ENCODE peak calls at places on chromosome 16, in nine cellular contexts. R, D, N, K, Q, C, J, A and F are unnamed samples.

GRCh38 chr16:9053006-9053601 is 38.3 kb upstream of the HAPSTR1 start:
- DNase-seq in C (no peak), K (peak; percentile 30), R (peak; percentile 93), N (peak; percentile 49), D (peak; percentile 46), A (peak; percentile 51), Q (peak; percentile 32), J (peak; percentile 44), F (peak; percentile 52)

GRCh38 chr16:21101631-21102420 is 48.8 kb downstream of the DNAH3 start:
- DNase-seq in D (no peak), R (no peak), K (no peak), J (peak; percentile 12), C (no peak), Q (peak; percentile 36), N (peak; percentile 12), A (no peak), F (peak; percentile 32)

GRCh38 chr16:72073831-72074230 is 10.8 kb downstream of the HPR start:
- DNase-seq in Q (peak; percentile 31), N (no peak), C (no peak), J (peak; percentile 14), R (no peak), K (no peak), D (no peak), A (no peak), F (no peak)

GRCh38 chr16:56931253-56931768 is 631 bp upstream of the HERPUD1 start:
- DNase-seq in N (peak; percentile 82), K (no peak), D (peak; percentile 83), C (peak; percentile 43), J (no peak), R (no peak), A (no peak), Q (no peak), F (peak; percentile 93)

GRCh38 chr16:64969221-64969620 is 152.6 kb downstream of the CDH11 start:
- DNase-seq in C (no peak), A (no peak), R (no peak), K (no peak), N (no peak), D (no peak), J (no peak), Q (no peak), F (no peak)

GRCh38 chr16:1331712-1332617 is 1.5 kb upstream of the BAIAP3 start:
- DNase-seq in C (peak; percentile 83), Q (peak; percentile 64), K (peak; percentile 92), N (peak; percentile 88), J (peak; percentile 94), A (peak; percentile 56), R (peak; percentile 94), D (peak; percentile 60), F (peak; percentile 97)

GRCh38 chr16:15779664-15780351 is 77.0 kb downstream of the MYH11 start:
- DNase-seq in K (no peak), Q (no peak), N (no peak), D (no peak), R (no peak), C (no peak), J (no peak), A (no peak), F (no peak)

GRCh38 chr16:24700549-24701392 is 28.7 kb upstream of the TNRC6A start:
- DNase-seq in D (peak; percentile 56), R (no peak), N (peak; percentile 60), K (peak; percentile 90), J (peak; percentile 85), Q (peak; percentile 48), C (peak; percentile 79), A (peak; percentile 70), F (no peak)

GRCh38 chr16:69187387-69187890 is 475 bp downstream of the SNTB2 start:
- DNase-seq in K (peak; percentile 33), Q (peak; percentile 62), R (no peak), J (peak; percentile 64), D (peak; percentile 56), C (peak; percentile 29), A (peak; percentile 75), N (peak; percentile 62), F (peak; percentile 69)

GRCh38 chr16:35252356-35252936 is 1793.0 kb downstream of the TP53TG3F start:
- DNase-seq in K (no peak), A (no peak), R (no peak), Q (no peak), N (no peak), D (no peak), J (no peak), C (no peak), F (peak; percentile 5)

GRCh38 chr16:35255816-35256215 is 1796.4 kb downstream of the TP53TG3F start:
- DNase-seq in K (no peak), Q (no peak), A (no peak), C (no peak), D (no peak), N (no peak), R (no peak), J (no peak), F (no peak)

GRCh38 chr16:35255186-35255803 is 1795.9 kb downstream of the TP53TG3F start:
- DNase-seq in A (no peak), D (no peak), K (no peak), Q (no peak), N (no peak), R (no peak), J (no peak), C (no peak), F (no peak)

GRCh38 chr16:35258381-35258780 is 1799.0 kb downstream of the TP53TG3F start:
- DNase-seq in K (no peak), A (no peak), R (no peak), C (no peak), J (no peak), D (no peak), Q (no peak), N (no peak), F (no peak)
- H3K9me3 ChIP-seq in K (no peaks in the 10 kb centered on the region), A (peaks cover 6% of the 10 kb centered on the region), R (peaks cover 2% of the 10 kb centered on the region), C (peaks cover 11% of the 10 kb centered on the region), J (no peaks in the 10 kb centered on the region), D (peaks cover 7% of the 10 kb centered on the region), Q (peaks cover 24% of the 10 kb centered on the region), N (peaks cover 7% of the 10 kb centered on the region), F (peaks cover 3% of the 10 kb centered on the region)

DNA sequence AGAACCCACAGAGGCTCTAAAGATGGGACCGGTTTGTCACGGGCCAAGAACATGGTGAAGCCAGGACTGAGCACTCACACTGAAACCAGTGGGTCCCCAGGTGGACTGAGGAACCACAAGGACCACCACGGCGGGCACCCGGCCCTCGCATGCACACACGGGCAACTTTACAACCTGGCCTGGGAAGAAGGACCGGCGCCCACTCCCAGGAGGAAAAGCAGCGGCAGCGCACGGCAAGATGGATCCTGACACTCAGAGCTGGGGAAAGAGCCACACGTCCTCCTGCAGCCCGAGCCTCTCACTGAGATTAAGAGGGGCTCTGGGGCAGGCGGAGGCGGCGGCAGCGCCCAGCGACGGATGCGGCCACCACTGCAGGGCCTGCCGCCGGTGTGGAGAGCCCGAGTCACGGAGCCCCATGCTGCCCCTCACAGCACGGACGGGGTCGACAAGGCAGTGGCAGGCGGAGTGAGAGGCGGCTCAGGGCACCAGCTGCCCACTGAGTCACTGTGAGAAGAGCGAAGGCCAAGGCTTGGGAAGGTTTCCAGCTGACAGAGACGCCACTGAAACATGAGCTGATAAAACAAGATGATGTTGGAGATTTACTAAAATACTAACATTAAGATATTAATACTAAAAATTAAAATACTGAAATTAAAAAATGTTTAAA is 118.3 kb downstream of the ANKRD11 start:
- DNase-seq in N (no peak), D (no peak), J (no peak), Q (no peak), C (no peak), A (no peak), K (no peak), R (no peak), F (no peak)
- H3K27ac ChIP-seq in N (no peak overlapping the region), D (no peak overlapping the region), J (no peak overlapping the region), Q (no peak overlapping the region), C (no peak overlapping the region), A (peak overlapping the region; percentile 65), K (no peak overlapping the region), R (no peak overlapping the region), F (no peak overlapping the region)

GRCh38 chr16:35564889-35565288 is 2105.5 kb downstream of the TP53TG3F start:
- DNase-seq in C (no peak), D (no peak), A (no peak), Q (no peak), J (no peak), R (no peak), K (no peak), N (no peak), F (no peak)

GRCh38 chr16:35562471-35562870 is 2103.1 kb downstream of the TP53TG3F start:
- DNase-seq in J (no peak), A (no peak), R (no peak), K (no peak), Q (no peak), D (no peak), C (no peak), N (no peak), F (no peak)

GRCh38 chr16:35564148-35564547 is 2104.7 kb downstream of the TP53TG3F start:
- DNase-seq in R (no peak), J (no peak), C (no peak), N (no peak), Q (no peak), A (no peak), D (no peak), K (no peak), F (no peak)

GRCh38 chr16:35562919-35563318 is 2103.5 kb downstream of the TP53TG3F start:
- DNase-seq in Q (no peak), C (no peak), R (no peak), D (no peak), J (no peak), K (no peak), N (no peak), A (no peak), F (no peak)

GRCh38 chr16:35565626-35566025 is 2106.2 kb downstream of the TP53TG3F start:
- DNase-seq in D (no peak), R (no peak), J (no peak), N (no peak), Q (no peak), K (no peak), C (no peak), A (no peak), F (no peak)
- H3K9me3 ChIP-seq in D (no peaks in the 10 kb centered on the region), R (peaks cover 35% of the 10 kb centered on the region), J (no peaks in the 10 kb centered on the region), N (no peaks in the 10 kb centered on the region), Q (no peaks in the 10 kb centered on the region), K (no peaks in the 10 kb centered on the region), C (no peaks in the 10 kb centered on the region), A (no peaks in the 10 kb centered on the region), F (no peaks in the 10 kb centered on the region)

DNA sequence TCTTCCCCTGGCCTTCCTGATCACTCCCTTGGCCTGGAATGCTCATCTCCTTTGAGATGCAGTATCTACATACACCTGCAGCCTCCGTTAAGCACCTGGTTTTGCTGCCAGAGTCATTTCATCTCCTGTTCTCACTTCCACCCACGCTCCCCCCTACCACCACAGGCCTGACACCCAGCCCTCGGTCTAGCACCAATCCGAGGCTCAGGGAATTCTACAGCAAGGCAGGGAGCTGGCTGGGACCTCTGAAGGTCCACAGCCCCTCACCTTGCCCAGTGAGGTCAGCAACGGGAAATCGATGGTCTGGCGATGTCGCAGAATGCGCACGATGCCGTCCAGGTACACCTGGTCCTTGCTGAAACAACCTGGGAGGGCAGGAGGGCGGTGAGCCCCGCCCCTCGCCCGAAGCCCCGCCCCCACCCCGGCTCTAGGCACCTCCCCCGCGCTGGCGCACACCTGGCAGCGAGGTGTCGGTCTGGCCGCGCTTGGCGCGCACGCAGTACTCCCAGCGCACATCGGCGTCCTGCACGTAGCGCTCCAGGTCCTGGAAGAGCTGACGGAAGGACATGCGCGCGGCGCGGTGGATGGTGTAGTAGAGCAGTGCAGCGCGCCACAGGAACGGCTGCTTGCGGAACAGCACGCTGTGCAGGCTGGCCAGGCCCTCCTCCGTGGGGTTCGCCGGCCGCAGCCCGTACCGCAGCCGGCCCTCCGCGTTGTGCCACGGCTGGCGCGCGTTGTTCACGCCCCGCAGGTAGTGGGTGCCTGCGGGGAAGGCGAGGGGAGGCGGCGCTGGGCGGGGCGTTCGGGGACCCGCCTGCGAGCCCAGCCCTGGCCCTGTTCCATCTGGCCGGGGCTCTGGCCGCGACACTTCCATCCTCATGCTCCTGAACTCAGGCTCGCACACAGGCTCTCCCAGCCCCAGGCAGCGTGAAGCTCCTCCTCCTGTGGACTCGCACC is 5.7 kb downstream of the MATCAP1 start:
- DNase-seq in J (peak; percentile 95), R (no peak), Q (peak; percentile 71), C (peak; percentile 82), N (peak; percentile 87), K (peak; percentile 92), A (peak; percentile 69), D (peak; percentile 86), F (peak; percentile 53)
- H3K27ac ChIP-seq in J (peak overlapping the region; percentile 90), R (no peak overlapping the region), Q (no peak overlapping the region), C (peak overlapping the region; percentile 87), N (peak overlapping the region; percentile 93), K (peak overlapping the region; percentile 48), A (peak overlapping the region; percentile 34), D (peak overlapping the region; percentile 64), F (no peak overlapping the region)